ENCODE peak calls at places on chromosomes 5 and 9, in five cellular contexts. One of them, this sample, is unnamed.

GRCh38 chr9:109277451-109277850 is 43.4 kb downstream of the EPB41L4B start:
- DNase-seq in type B pancreatic cell: no peak
- DNase-seq in NCI-H510A: no peak
- DNase-seq in cardiac septum: no peak
- DNase-seq in RPMI8226: no peak
- DNase-seq in this sample: no peak

GRCh38 chr9:106761493-106761892 is 101.5 kb upstream of the ZNF462 start:
- DNase-seq in type B pancreatic cell: no peak
- DNase-seq in NCI-H510A: no peak
- DNase-seq in cardiac septum: no peak
- DNase-seq in RPMI8226: no peak
- DNase-seq in this sample: no peak

GRCh38 chr5:148827723-148828122 is 1.3 kb downstream of the ADRB2 start:
- DNase-seq in type B pancreatic cell: no peak
- DNase-seq in NCI-H510A: no peak
- DNase-seq in cardiac septum: no peak
- DNase-seq in RPMI8226: peak
- DNase-seq in this sample: no peak

GRCh38 chr5:141001854-141002666 is 35.8 kb downstream of the PCDHAC2 start:
- DNase-seq in type B pancreatic cell: no peak
- DNase-seq in NCI-H510A: peak
- DNase-seq in cardiac septum: no peak
- DNase-seq in RPMI8226: no peak
- DNase-seq in this sample: no peak

GRCh38 chr9:132447346-132447745 is 37.3 kb downstream of the CFAP77 start:
- DNase-seq in type B pancreatic cell: no peak
- DNase-seq in NCI-H510A: no peak
- DNase-seq in cardiac septum: no peak
- DNase-seq in RPMI8226: no peak
- DNase-seq in this sample: no peak

GRCh38 chr5:162842725-162843124 is 594.7 kb upstream of the CCNG1 start:
- DNase-seq in type B pancreatic cell: no peak
- DNase-seq in NCI-H510A: no peak
- DNase-seq in cardiac septum: no peak
- DNase-seq in RPMI8226: no peak
- DNase-seq in this sample: no peak

GRCh38 chr5:27336817-27337216 is 298.4 kb upstream of the CDH9 start:
- DNase-seq in type B pancreatic cell: no peak
- DNase-seq in NCI-H510A: no peak
- DNase-seq in cardiac septum: no peak
- DNase-seq in RPMI8226: no peak
- DNase-seq in this sample: no peak

GRCh38 chr9:37197158-37198033 is 77.0 kb downstream of the ZCCHC7 start:
- DNase-seq in type B pancreatic cell: no peak
- DNase-seq in NCI-H510A: no peak
- DNase-seq in cardiac septum: no peak
- DNase-seq in RPMI8226: peak
- DNase-seq in this sample: peak

GRCh38 chr9:109297899-109298298 is 23.0 kb downstream of the EPB41L4B start:
- DNase-seq in type B pancreatic cell: no peak
- DNase-seq in NCI-H510A: no peak
- DNase-seq in cardiac septum: no peak
- DNase-seq in RPMI8226: no peak
- DNase-seq in this sample: no peak

This sample was measured in NCI-H2107.